ENCODE peak calls at places on chromosome 13, in eight cellular contexts. C is CD8-positive, alpha-beta memory T cell; Q is DMS 273 treated with DMSO at 0.1 percent for 48 hours; R is psoas muscle; I is lung; V is BE2C; G is dorsolateral prefrontal cortex; B is NCI-H2227 treated with DMSO at 0.1 percent for 48 hours. E is an unnamed sample.

GRCh38 chr13:92355213-92355612 is 871.4 kb upstream of the GPC6 start:
- DNase-seq in C (no peak), Q (no peak), R (no peak), I (no peak), V (peak; percentile 19), G (no peak), B (no peak), E (no peak)

GRCh38 chr13:40388617-40389016 is 277.8 kb downstream of the FOXO1 start:
- DNase-seq in C (peak; percentile 67), Q (no peak), R (no peak), I (no peak), V (no peak), G (no peak), B (no peak), E (no peak)

GRCh38 chr13:43364210-43365041 is 341.0 kb downstream of the DNAJC15 start:
- DNase-seq in C (no peak), Q (peak; percentile 54), R (peak; percentile 59), I (no peak), V (peak; percentile 62), G (no peak), B (no peak), E (peak; percentile 8)

GRCh38 chr13:47085346-47085745 is 188.5 kb upstream of the HTR2A start:
- DNase-seq in C (no peak), Q (no peak), R (no peak), I (no peak), V (no peak), G (no peak), B (no peak), E (no peak)

GRCh38 chr13:23923031-23923430 is 25.7 kb upstream of the C1QTNF9B start:
- DNase-seq in C (no peak), Q (no peak), R (no peak), I (no peak), V (no peak), G (no peak), B (no peak), E (no peak)

GRCh38 chr13:113398963-113399754 is 35.2 kb upstream of the GRTP1 start:
- DNase-seq in C (no peak), Q (no peak), R (peak; percentile 70), I (no peak), V (no peak), G (peak; percentile 61), B (no peak), E (no peak)

GRCh38 chr13:33744589-33745369 is 73.2 kb upstream of the RFC3 start:
- DNase-seq in C (no peak), Q (no peak), R (no peak), I (peak; percentile 65), V (no peak), G (no peak), B (no peak), E (no peak)

GRCh38 chr13:98751397-98752110 is 918 bp downstream of the SLC15A1 start:
- DNase-seq in C (no peak), Q (no peak), R (no peak), I (no peak), V (no peak), G (no peak), B (no peak), E (no peak)

GRCh38 chr13:84037937-84038464 is 155.7 kb upstream of the SLITRK1 start:
- DNase-seq in C (no peak), Q (no peak), R (no peak), I (no peak), V (no peak), G (no peak), B (no peak), E (no peak)

GRCh38 chr13:32229443-32229842 is 85.7 kb downstream of the ZAR1L start:
- DNase-seq in C (no peak), Q (peak; percentile 70), R (no peak), I (no peak), V (no peak), G (no peak), B (no peak), E (no peak)

GRCh38 chr13:87356314-87356713 is 314.9 kb upstream of the SLITRK5 start:
- DNase-seq in C (no peak), Q (no peak), R (no peak), I (no peak), V (no peak), G (no peak), B (no peak), E (no peak)

GRCh38 chr13:75481176-75482069 is 546 bp downstream of the TBC1D4 start:
- DNase-seq in C (no peak), Q (no peak), R (peak; percentile 69), I (peak; percentile 31), V (peak; percentile 66), G (no peak), B (peak; percentile 25), E (no peak)

GRCh38 chr13:40666905-40667621 is 622 bp upstream of the FOXO1 start:
- DNase-seq in C (no peak), Q (no peak), R (peak; percentile 75), I (peak; percentile 69), V (peak; percentile 24), G (peak; percentile 62), B (no peak), E (peak; percentile 45)

GRCh38 chr13:41008349-41008980 is 10.7 kb downstream of the ELF1 start:
- DNase-seq in C (no peak), Q (no peak), R (no peak), I (no peak), V (no peak), G (no peak), B (no peak), E (no peak)